ENCODE peak calls at places on chromosome 5, in five cellular contexts. U is GM12878, R is SK-N-SH, T is HepG2, N is HCT116. B is an unnamed sample.

GRCh38 chr5:54363669-54364068 is 53.3 kb upstream of the ARL15 start:
- DNase-seq in N (no peak), T (no peak), U (no peak), R (no peak), B (no peak)

GRCh38 chr5:104551628-104552027 is 989.0 kb upstream of the NUDT12 start:
- DNase-seq in U (no peak), N (no peak), T (no peak), R (no peak), B (no peak)

GRCh38 chr5:157799578-157799977 is 56.1 kb downstream of the LSM11 start:
- DNase-seq in U (no peak), T (no peak), N (no peak), R (no peak), B (no peak)

GRCh38 chr5:58382131-58382534 is 77.8 kb downstream of the PLK2 start:
- DNase-seq in U (no peak), R (no peak), T (no peak), N (no peak), B (no peak)

GRCh38 chr5:137142371-137143243 is 356.5 kb downstream of the SPOCK1 start:
- DNase-seq in N (no peak), R (no peak), T (no peak), U (peak; percentile 21), B (peak; percentile 17)

GRCh38 chr5:56123531-56124243 is 109.4 kb downstream of the ANKRD55 start:
- DNase-seq in U (no peak), T (peak; percentile 99), R (no peak), N (peak; percentile 91), B (no peak)

GRCh38 chr5:134592141-134592746 is 40.4 kb downstream of the SAR1B start:
- DNase-seq in R (no peak), U (no peak), N (no peak), T (no peak), B (no peak)

GRCh38 chr5:59716029-59716428 is 177.5 kb downstream of the PDE4D start:
- DNase-seq in N (no peak), U (no peak), T (no peak), R (no peak), B (no peak)

GRCh38 chr5:91223886-91224285 is 159.2 kb downstream of the ARRDC3 start:
- DNase-seq in R (no peak), N (no peak), U (no peak), T (no peak), B (no peak)

GRCh38 chr5:57839025-57839424 is 356.4 kb upstream of the ACTBL2 start:
- DNase-seq in N (no peak), T (no peak), R (no peak), U (no peak), B (no peak)

GRCh38 chr5:92613546-92613945 is 967.5 kb downstream of the NR2F1-AS1 start:
- DNase-seq in R (no peak), T (no peak), N (peak; percentile 1), U (no peak), B (no peak)

GRCh38 chr5:174972291-174972690 is 247.9 kb downstream of the MSX2 start:
- DNase-seq in R (no peak), U (no peak), T (no peak), N (no peak), B (peak; percentile 46)

GRCh38 chr5:133332732-133333024 is 279.7 kb downstream of the FSTL4 start:
- DNase-seq in T (no peak), U (no peak), N (no peak), R (no peak), B (no peak)

GRCh38 chr5:39121922-39122321 is 47.7 kb upstream of the RICTOR start:
- DNase-seq in T (no peak), U (no peak), R (no peak), N (no peak), B (no peak)

GRCh38 chr5:96017951-96018350 is 56.3 kb upstream of the ELL2 start:
- DNase-seq in N (no peak), T (peak; percentile 27), U (no peak), R (no peak), B (peak; percentile 38)

GRCh38 chr5:147826351-147826750 is 5.1 kb downstream of the SPINK1 start:
- DNase-seq in R (no peak), U (no peak), T (no peak), N (no peak), B (no peak)

GRCh38 chr5:91928751-91929521 is 545.8 kb upstream of the ARRDC3 start:
- DNase-seq in R (peak; percentile 25), N (peak; percentile 10), T (no peak), U (no peak), B (peak; percentile 23)

GRCh38 chr5:146340260-146341081 is 1.8 kb downstream of the POU4F3 start:
- DNase-seq in T (peak; percentile 36), N (no peak), R (no peak), U (no peak), B (peak; percentile 80)

GRCh38 chr5:74250304-74251102 is 390.0 kb downstream of the ENC1 start:
- DNase-seq in U (no peak), R (no peak), T (no peak), N (no peak), B (no peak)

GRCh38 chr5:134714120-134714519 is 24.2 kb upstream of the CAMLG start:
- DNase-seq in N (no peak), U (no peak), T (no peak), R (no peak), B (no peak)

DNA sequence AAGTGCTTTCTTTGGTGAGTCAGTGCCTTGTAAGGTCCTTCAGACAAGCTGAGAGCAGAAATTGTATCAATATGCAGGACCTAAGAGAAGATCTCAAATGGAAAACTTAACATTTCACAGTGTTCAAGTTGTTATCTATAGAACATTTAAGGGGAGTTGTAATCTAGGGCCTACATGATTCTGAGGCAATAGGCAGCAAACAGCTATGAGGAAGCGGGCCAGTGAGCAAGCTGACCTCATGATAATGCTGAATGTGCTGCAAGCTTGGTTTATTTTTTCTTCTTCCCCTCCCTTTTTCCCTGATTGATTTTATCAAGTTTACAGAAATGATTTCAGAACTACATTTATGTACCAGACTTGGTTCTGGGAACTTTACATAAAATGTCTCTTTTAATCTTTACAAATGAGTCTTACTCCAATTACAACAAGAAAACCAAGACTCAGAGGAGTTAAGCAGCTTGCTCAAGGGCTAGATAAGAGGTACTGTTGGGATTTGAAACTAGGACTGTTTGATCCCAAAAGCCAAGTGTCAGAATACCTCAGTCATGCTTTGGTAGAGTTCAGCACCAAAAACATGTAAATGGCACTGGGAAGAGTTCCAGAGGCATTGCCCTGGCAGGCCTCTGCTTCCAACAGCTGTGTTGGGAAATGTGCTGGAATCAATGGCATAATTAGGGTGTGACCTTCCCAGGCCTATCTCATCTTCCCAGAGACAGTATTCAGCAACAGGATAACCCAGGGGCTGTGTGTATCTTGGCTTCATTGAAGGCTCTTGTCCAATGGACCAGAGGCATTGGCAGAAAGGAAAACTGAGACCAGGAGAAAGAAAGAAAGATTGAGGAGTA is 130.1 kb downstream of the LRRC70 start:
- DNase-seq in N (no peak), R (no peak), T (no peak), U (no peak), B (no peak)
- TF ChIP-seq JUND in N (no peak), R (no peak), T (no peak), U (no peak), B (no peak)

DNA sequence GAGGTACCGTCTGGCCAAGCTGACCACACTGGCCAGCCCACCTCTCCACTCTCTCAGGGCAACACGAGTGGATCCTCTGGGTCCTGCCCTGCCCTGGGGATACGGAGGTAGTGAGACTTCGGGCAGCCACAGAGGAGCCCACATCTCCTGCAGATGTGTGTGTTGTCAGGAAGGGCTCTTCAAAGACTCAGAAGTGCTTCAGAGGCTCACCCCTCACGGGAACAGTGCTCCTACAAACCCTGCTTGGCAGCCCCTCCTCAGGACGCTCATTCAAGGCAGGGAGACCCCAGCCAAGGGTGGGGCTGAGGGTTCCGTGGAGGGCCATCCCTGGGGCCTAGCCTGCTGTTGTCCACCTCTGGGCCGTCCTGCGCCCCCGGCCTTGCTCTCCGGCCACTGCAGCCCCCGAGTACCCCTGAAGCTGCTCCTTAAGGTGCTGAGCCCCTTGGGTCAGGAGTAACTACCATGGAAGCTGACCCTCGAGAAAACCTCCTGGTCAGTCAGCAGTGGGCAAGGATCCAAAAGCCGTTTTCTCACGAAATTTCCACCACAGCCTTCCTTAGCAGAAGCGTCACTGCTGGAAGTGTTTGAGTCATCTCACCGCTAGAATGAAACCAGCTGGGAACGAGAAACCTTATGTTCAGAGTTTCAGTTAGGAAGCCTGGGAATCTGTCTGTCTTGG is 23.2 kb upstream of the LRRC14B start:
- DNase-seq in N (no peak), R (no peak), T (no peak), U (no peak), B (no peak)
- TF ChIP-seq JUND in N (no peak), R (peak; percentile 15), T (no peak), U (no peak), B (no peak)

DNA sequence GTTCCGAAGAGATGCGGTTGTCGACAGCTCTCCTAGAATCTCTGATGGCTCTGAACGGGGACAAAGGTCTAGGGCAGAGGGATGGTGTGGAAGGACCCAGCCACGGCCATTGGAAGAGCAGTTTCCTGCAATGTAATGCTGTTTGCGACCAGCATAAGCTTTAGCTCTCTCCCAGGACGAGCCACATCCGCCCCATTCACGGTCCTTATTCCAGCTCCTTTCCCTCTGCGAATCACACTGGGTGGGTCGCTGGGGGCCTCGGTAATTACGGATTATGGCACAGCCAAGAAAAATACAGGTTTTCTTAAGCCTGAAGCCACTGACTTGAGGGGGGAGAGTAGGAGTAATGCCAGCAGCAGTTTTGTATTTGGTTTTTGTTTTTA is 22.7 kb downstream of the ANXA2R start:
- DNase-seq in R (no peak), U (no peak), N (no peak), T (peak; percentile 35), B (no peak)
- TF ChIP-seq JUND in R (no peak), U (no peak), N (no peak), T (no peak), B (no peak)

GRCh38 chr5:124262443-124262842 is 484.0 kb downstream of the ZNF608 start:
- DNase-seq in T (no peak), R (no peak), U (no peak), N (no peak), B (peak; percentile 30)

GRCh38 chr5:124261133-124261532 is 485.3 kb downstream of the ZNF608 start:
- DNase-seq in N (no peak), R (no peak), T (no peak), U (no peak), B (no peak)

GRCh38 chr5:124263172-124263571 is 483.3 kb downstream of the ZNF608 start:
- DNase-seq in R (no peak), N (no peak), U (no peak), T (no peak), B (peak; percentile 88)

GRCh38 chr5:124257048-124257447 is 489.4 kb downstream of the ZNF608 start:
- DNase-seq in U (no peak), R (no peak), N (no peak), T (no peak), B (no peak)

DNA sequence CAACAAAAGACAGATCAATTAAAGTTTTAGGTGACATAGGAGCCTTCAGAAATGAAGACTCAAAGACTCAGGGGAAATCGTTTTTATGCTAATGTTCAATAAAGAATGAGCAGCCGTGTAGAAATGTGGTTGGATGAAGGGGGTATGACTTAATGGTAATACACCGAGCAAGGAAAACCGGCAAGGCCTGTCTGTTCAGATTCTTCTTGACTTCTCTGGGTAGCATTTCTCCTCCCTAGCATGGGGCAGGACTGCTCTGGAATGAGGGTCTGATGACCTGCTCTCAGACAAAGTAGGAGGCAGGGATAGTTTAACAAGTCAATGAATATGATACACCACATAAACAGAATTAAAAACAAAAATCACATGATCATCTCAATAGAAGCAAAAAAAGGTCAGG is 487.4 kb downstream of the ZNF608 start:
- DNase-seq in T (no peak), U (no peak), N (no peak), R (no peak), B (peak; percentile 86)
- TF ChIP-seq JUND in T (no peak), U (no peak), N (no peak), R (no peak), B (no peak)